ENCODE peak calls at places on chromosomes 16 and 17, in seven cellular contexts. N is IMR-90, T is neuronal stem cell, R is H1, U is mesendoderm, Z is H9, K is trophoblast cell. B is an unnamed sample.

GRCh38 chr16:3173892-3174617 is 13.9 kb upstream of the OR1F1 start:
- DNase-seq in R (no peak), U (peak; percentile 95), T (no peak), N (no peak), K (no peak), Z (peak; percentile 96), B (peak; percentile 43)

GRCh38 chr16:85733839-85734170 is 17.1 kb downstream of the C16orf74 start:
- DNase-seq in R (peak; percentile 81), K (no peak), U (peak; percentile 95), N (no peak), Z (peak; percentile 91), T (peak; percentile 71), B (peak; percentile 30)

GRCh38 chr16:13397126-13397525 is 495.7 kb downstream of the SHISA9 start:
- DNase-seq in K (no peak), Z (peak; percentile 34), U (peak; percentile 32), T (no peak), N (no peak), R (no peak), B (no peak)

GRCh38 chr17:80063815-80064585 is 27.6 kb downstream of the CCDC40 start:
- DNase-seq in T (no peak), U (peak; percentile 25), R (no peak), K (peak; percentile 69), Z (no peak), N (peak; percentile 80), B (peak; percentile 95)

GRCh38 chr16:30658731-30659506 is 688 bp downstream of the FBRS start:
- DNase-seq in T (peak; percentile 94), Z (no peak), R (peak; percentile 82), K (peak; percentile 98), N (peak; percentile 97), U (peak; percentile 98), B (peak; percentile 98)

GRCh38 chr16:66588981-66589713 is 9.9 kb downstream of the CMTM2 start:
- DNase-seq in R (no peak), T (no peak), N (peak; percentile 18), K (no peak), Z (peak; percentile 73), U (peak; percentile 66), B (peak; percentile 20)

GRCh38 chr16:56274369-56274768 is 83.1 kb downstream of the GNAO1 start:
- DNase-seq in N (no peak), R (no peak), T (no peak), Z (no peak), K (no peak), U (no peak), B (no peak)

GRCh38 chr16:74268372-74268782 is 28.2 kb upstream of the PSMD7 start:
- DNase-seq in T (no peak), U (no peak), N (no peak), Z (no peak), K (no peak), R (no peak), B (no peak)

GRCh38 chr17:17408236-17408794 is 68.5 kb upstream of the MED9 start:
- DNase-seq in R (no peak), T (no peak), Z (no peak), K (no peak), N (peak; percentile 61), U (no peak), B (no peak)

GRCh38 chr16:69469807-69470561 is 45.6 kb downstream of the CYB5B start:
- DNase-seq in T (no peak), N (no peak), R (no peak), U (no peak), K (no peak), Z (no peak), B (no peak)

GRCh38 chr16:81313731-81314602 is 795 bp upstream of the GAN start:
- DNase-seq in Z (peak; percentile 69), T (peak; percentile 24), N (no peak), K (peak; percentile 61), U (peak; percentile 93), R (peak; percentile 58), B (no peak)

GRCh38 chr16:23969468-23970297 is 133.9 kb downstream of the PRKCB start:
- DNase-seq in U (no peak), Z (no peak), T (no peak), R (no peak), N (no peak), K (no peak), B (no peak)

GRCh38 chr16:80034469-80034826 is 433.9 kb upstream of the MAF start:
- DNase-seq in T (no peak), U (no peak), Z (no peak), N (no peak), R (no peak), K (no peak), B (no peak)

GRCh38 chr16:56780646-56781045 is 50.7 kb downstream of the NUP93 start:
- DNase-seq in N (no peak), U (no peak), Z (no peak), K (no peak), R (no peak), T (no peak), B (no peak)

GRCh38 chr16:25140459-25140858 is 28.9 kb downstream of the LCMT1 start:
- DNase-seq in T (no peak), N (peak; percentile 14), Z (no peak), U (peak; percentile 63), K (peak; percentile 71), R (no peak), B (no peak)

GRCh38 chr17:22514767-22515320 is 822.5 kb downstream of the KCNJ18 start:
- DNase-seq in U (no peak), K (no peak), T (no peak), N (no peak), R (no peak), Z (no peak), B (no peak)
- H3K23ac ChIP-seq in U (no peak overlapping the region), K (no peak overlapping the region), T (no peak overlapping the region), N (no peak overlapping the region), R (no peak overlapping the region), Z (no peak overlapping the region), B (no peak overlapping the region)

GRCh38 chr17:7927596-7927995 is 2.1 kb downstream of the KCNAB3 start:
- DNase-seq in U (peak; percentile 55), T (no peak), N (no peak), K (no peak), R (no peak), Z (peak; percentile 32), B (no peak)

GRCh38 chr17:7916799-7917198 is 710 bp upstream of the RNF227 start:
- DNase-seq in T (no peak), U (no peak), R (no peak), Z (no peak), K (peak; percentile 13), N (peak; percentile 80), B (peak; percentile 2)

GRCh38 chr17:7923290-7923628 is 6.4 kb downstream of the KCNAB3 start:
- DNase-seq in K (no peak), U (no peak), Z (no peak), R (no peak), N (no peak), T (no peak), B (no peak)

DNA sequence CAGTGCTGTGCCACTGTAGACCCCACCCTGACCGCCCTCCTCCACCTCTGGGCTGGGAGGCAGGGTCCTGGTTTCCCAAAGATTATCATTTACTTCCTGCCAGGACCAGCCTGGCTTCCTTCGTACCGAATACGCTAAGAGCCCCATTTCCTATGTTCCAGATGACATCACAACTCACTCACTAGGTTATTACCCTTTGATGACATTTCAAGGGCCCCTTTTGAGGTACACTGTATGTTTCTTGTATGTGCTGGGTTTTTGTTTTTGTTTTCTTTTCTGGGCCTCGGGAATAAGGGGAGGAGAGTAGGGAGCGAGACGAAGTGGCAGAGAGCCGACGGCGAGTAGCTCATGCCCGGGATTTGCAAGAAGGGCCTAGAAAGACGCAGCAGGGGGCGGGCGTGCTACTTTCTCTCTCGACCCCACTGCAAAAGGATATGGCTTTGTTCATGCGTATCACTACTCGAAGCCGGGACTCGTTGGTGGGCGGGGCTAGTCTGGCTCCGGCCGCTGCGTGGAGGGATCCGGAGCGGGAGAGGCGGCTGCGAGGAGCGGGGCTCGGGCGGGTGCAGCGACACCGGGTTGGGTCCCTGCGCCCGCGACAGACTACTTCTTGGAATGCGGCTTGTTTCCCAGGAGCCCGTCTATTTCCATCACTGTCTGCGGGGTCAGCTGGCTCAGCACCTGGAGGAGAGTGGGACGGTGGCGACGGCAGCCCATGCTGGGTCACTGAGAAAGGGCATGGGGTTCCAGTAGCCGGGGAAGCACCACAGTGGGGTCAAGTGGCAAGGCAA is 6.6 kb upstream of the RNF227 start:
- DNase-seq in R (no peak), N (peak; percentile 67), U (peak; percentile 87), Z (peak; percentile 91), K (peak; percentile 46), T (peak; percentile 77), B (peak; percentile 78)
- H3K27ac ChIP-seq in R (no peak overlapping the region), N (peak overlapping the region; percentile 19), U (no peak overlapping the region), Z (no peak overlapping the region), K (no peak overlapping the region), T (no peak overlapping the region), B (no peak overlapping the region)

DNA sequence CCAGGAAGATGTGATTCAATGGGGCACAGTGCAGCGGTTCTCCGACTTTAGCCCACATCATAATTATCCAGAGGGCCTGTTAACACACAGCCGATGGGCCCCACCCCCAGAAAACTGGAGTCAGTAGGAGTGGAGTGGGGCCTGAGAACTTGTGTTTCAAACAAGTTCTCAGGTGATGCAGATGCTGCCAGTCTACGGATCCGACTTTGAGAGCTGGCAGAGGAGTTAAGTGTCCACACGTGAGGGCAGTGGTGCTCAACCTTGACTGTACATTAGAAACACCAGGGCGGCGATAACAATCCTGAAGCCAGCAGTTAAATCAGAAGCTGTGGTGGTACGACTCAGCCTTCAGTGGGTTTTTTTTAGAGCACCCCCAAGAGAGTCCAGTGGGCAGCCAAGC is 75.0 kb downstream of the GPRC5B start:
- DNase-seq in N (no peak), R (no peak), U (no peak), Z (no peak), T (no peak), K (no peak), B (no peak)
- H2AK5ac ChIP-seq in N (peak overlapping the region; percentile 81), R (no peak overlapping the region), U (no peak overlapping the region), Z (no peak overlapping the region), T (no peak overlapping the region), K (no peak overlapping the region), B (peak overlapping the region; percentile 96)

DNA sequence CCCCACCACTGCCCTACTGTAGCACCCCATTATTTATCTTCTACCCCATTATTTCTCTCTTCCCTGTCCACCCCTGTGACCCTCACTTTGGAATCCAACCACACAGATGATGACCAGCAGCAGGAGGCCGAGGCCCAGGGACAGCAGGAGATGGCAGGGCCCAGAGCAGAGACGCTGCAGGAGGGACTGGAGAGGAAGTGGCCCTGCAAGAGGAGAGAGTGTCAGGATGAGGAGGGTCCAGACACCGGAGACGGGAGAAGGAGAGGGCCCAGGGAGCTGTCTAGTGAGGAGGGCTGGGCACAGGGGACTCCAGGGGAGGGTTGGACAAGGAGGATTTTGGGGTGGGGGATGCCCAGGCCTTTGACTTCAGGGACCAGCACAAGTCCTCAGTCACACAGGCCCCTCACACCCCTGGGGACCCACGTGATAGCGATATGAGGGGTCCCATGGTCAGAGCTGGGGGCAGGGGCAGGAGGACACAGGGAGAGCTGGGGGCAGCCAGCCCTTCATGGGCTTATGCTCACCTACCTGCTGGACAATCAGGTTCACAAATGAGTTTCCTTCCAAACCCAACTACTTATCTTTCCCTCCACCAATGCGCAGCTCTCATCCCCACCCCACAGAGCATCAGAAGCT is 2.0 kb downstream of the CLEC10A start:
- DNase-seq in K (no peak), T (no peak), Z (no peak), R (no peak), N (no peak), U (no peak), B (no peak)
- H3K23ac ChIP-seq in K (no peak overlapping the region), T (no peak overlapping the region), Z (no peak overlapping the region), R (no peak overlapping the region), N (no peak overlapping the region), U (no peak overlapping the region), B (no peak overlapping the region)

B was measured in mesenchymal stem cell.